ENCODE peak calls at places on chromosomes 5 and 9, in six cellular contexts. One of them, this sample, is unnamed.

GRCh38 chr5:53418844-53419243 is 61.6 kb upstream of the FST start:
- DNase-seq in CD4-positive, alpha-beta T cell: no peak
- DNase-seq in lung: no peak
- DNase-seq in tibial nerve: no peak
- DNase-seq in glutamatergic neuron: no peak
- DNase-seq in hepatocyte: no peak
- DNase-seq in this sample: no peak

GRCh38 chr5:163434410-163434866 is 3.0 kb upstream of the CCNG1 start:
- DNase-seq in tibial nerve: no peak
- DNase-seq in CD4-positive, alpha-beta T cell: no peak
- DNase-seq in glutamatergic neuron: no peak
- DNase-seq in hepatocyte: peak; percentile 64
- DNase-seq in lung: no peak
- DNase-seq in this sample: no peak

GRCh38 chr5:142669479-142669878 is 16.4 kb downstream of the FGF1 start:
- DNase-seq in tibial nerve: no peak
- DNase-seq in glutamatergic neuron: peak; percentile 43
- DNase-seq in lung: no peak
- DNase-seq in CD4-positive, alpha-beta T cell: no peak
- DNase-seq in hepatocyte: no peak
- DNase-seq in this sample: no peak

GRCh38 chr5:1517838-1518237 is 5.9 kb downstream of the LPCAT1 start:
- DNase-seq in glutamatergic neuron: peak; percentile 12
- DNase-seq in lung: peak; percentile 28
- DNase-seq in hepatocyte: no peak
- DNase-seq in tibial nerve: peak; percentile 11
- DNase-seq in CD4-positive, alpha-beta T cell: no peak
- DNase-seq in this sample: no peak

GRCh38 chr5:7422719-7423118 is 26.8 kb downstream of the ADCY2 start:
- DNase-seq in tibial nerve: no peak
- DNase-seq in glutamatergic neuron: no peak
- DNase-seq in hepatocyte: no peak
- DNase-seq in lung: no peak
- DNase-seq in CD4-positive, alpha-beta T cell: no peak
- DNase-seq in this sample: no peak

GRCh38 chr9:4180907-4181605 is 118.8 kb downstream of the GLIS3 start:
- DNase-seq in CD4-positive, alpha-beta T cell: no peak
- DNase-seq in hepatocyte: no peak
- DNase-seq in tibial nerve: no peak
- DNase-seq in glutamatergic neuron: no peak
- DNase-seq in lung: no peak
- DNase-seq in this sample: no peak

GRCh38 chr5:43061352-43061751 is 21.2 kb upstream of the ANXA2R start:
- DNase-seq in hepatocyte: no peak
- DNase-seq in lung: no peak
- DNase-seq in glutamatergic neuron: no peak
- DNase-seq in tibial nerve: no peak
- DNase-seq in CD4-positive, alpha-beta T cell: no peak
- DNase-seq in this sample: no peak

GRCh38 chr5:53434566-53434965 is 45.9 kb upstream of the FST start:
- DNase-seq in glutamatergic neuron: no peak
- DNase-seq in lung: no peak
- DNase-seq in hepatocyte: no peak
- DNase-seq in CD4-positive, alpha-beta T cell: no peak
- DNase-seq in tibial nerve: no peak
- DNase-seq in this sample: no peak

GRCh38 chr5:11139471-11139870 is 378.4 kb upstream of the DAP start:
- DNase-seq in CD4-positive, alpha-beta T cell: no peak
- DNase-seq in lung: no peak
- DNase-seq in hepatocyte: no peak
- DNase-seq in glutamatergic neuron: no peak
- DNase-seq in tibial nerve: no peak
- DNase-seq in this sample: no peak

GRCh38 chr9:6757988-6758417 is 230 bp downstream of the KDM4C start:
- DNase-seq in hepatocyte: no peak
- DNase-seq in CD4-positive, alpha-beta T cell: no peak
- DNase-seq in glutamatergic neuron: peak; percentile 97
- DNase-seq in tibial nerve: no peak
- DNase-seq in lung: no peak
- DNase-seq in this sample: peak; percentile 94

GRCh38 chr9:131180454-131180853 is 55.1 kb downstream of the NUP214 start:
- DNase-seq in lung: no peak
- DNase-seq in CD4-positive, alpha-beta T cell: no peak
- DNase-seq in tibial nerve: no peak
- DNase-seq in glutamatergic neuron: no peak
- DNase-seq in hepatocyte: peak; percentile 28
- DNase-seq in this sample: no peak

GRCh38 chr9:68552700-68553099 is 12.0 kb upstream of the TMEM252 start:
- DNase-seq in lung: no peak
- DNase-seq in hepatocyte: peak; percentile 60
- DNase-seq in CD4-positive, alpha-beta T cell: no peak
- DNase-seq in tibial nerve: no peak
- DNase-seq in glutamatergic neuron: no peak
- DNase-seq in this sample: no peak

GRCh38 chr5:146219243-146219642 is 15.8 kb downstream of the RBM27 start:
- DNase-seq in lung: no peak
- DNase-seq in tibial nerve: no peak
- DNase-seq in hepatocyte: no peak
- DNase-seq in glutamatergic neuron: no peak
- DNase-seq in CD4-positive, alpha-beta T cell: no peak
- DNase-seq in this sample: no peak

GRCh38 chr9:116860509-116861120 is 173.5 kb downstream of the TRIM32 start:
- DNase-seq in tibial nerve: peak; percentile 36
- DNase-seq in lung: peak; percentile 60
- DNase-seq in hepatocyte: peak; percentile 84
- DNase-seq in CD4-positive, alpha-beta T cell: no peak
- DNase-seq in glutamatergic neuron: peak; percentile 82
- DNase-seq in this sample: peak; percentile 58

GRCh38 chr5:65800775-65801174 is 78.8 kb downstream of the NLN start:
- DNase-seq in lung: no peak
- DNase-seq in hepatocyte: no peak
- DNase-seq in glutamatergic neuron: no peak
- DNase-seq in CD4-positive, alpha-beta T cell: no peak
- DNase-seq in tibial nerve: no peak
- DNase-seq in this sample: no peak

GRCh38 chr9:14030350-14030823 is 283.6 kb downstream of the NFIB start:
- DNase-seq in lung: no peak
- DNase-seq in hepatocyte: peak; percentile 75
- DNase-seq in tibial nerve: no peak
- DNase-seq in CD4-positive, alpha-beta T cell: no peak
- DNase-seq in glutamatergic neuron: no peak
- DNase-seq in this sample: no peak

GRCh38 chr5:108556414-108556813 is 174.5 kb upstream of the FBXL17 start:
- DNase-seq in lung: no peak
- DNase-seq in CD4-positive, alpha-beta T cell: no peak
- DNase-seq in tibial nerve: no peak
- DNase-seq in hepatocyte: no peak
- DNase-seq in glutamatergic neuron: no peak
- DNase-seq in this sample: no peak

GRCh38 chr9:6408320-6408719 is 4.7 kb upstream of the UHRF2 start:
- DNase-seq in tibial nerve: no peak
- DNase-seq in CD4-positive, alpha-beta T cell: no peak
- DNase-seq in hepatocyte: no peak
- DNase-seq in lung: no peak
- DNase-seq in glutamatergic neuron: no peak
- DNase-seq in this sample: no peak

GRCh38 chr5:66863343-66864170 is 267.4 kb downstream of the MAST4 start:
- DNase-seq in CD4-positive, alpha-beta T cell: no peak
- DNase-seq in hepatocyte: no peak
- DNase-seq in lung: no peak
- DNase-seq in glutamatergic neuron: no peak
- DNase-seq in tibial nerve: no peak
- DNase-seq in this sample: no peak

GRCh38 chr5:132773114-132773513 is 3.9 kb downstream of the SEPTIN8 start:
- DNase-seq in tibial nerve: no peak
- DNase-seq in CD4-positive, alpha-beta T cell: no peak
- DNase-seq in hepatocyte: no peak
- DNase-seq in glutamatergic neuron: no peak
- DNase-seq in lung: no peak
- DNase-seq in this sample: no peak

GRCh38 chr9:92661761-92662160 is 8.2 kb downstream of the IPPK start:
- DNase-seq in glutamatergic neuron: no peak
- DNase-seq in lung: no peak
- DNase-seq in tibial nerve: no peak
- DNase-seq in hepatocyte: no peak
- DNase-seq in CD4-positive, alpha-beta T cell: no peak
- DNase-seq in this sample: no peak

GRCh38 chr5:40679998-40680681 is 425 bp downstream of the PTGER4 start:
- DNase-seq in tibial nerve: no peak
- DNase-seq in CD4-positive, alpha-beta T cell: no peak
- DNase-seq in lung: peak; percentile 33
- DNase-seq in hepatocyte: no peak
- DNase-seq in glutamatergic neuron: no peak
- DNase-seq in this sample: peak; percentile 10

GRCh38 chr9:129436751-129437625 is 183.9 kb downstream of the C9orf50 start:
- DNase-seq in tibial nerve: no peak
- DNase-seq in CD4-positive, alpha-beta T cell: peak; percentile 31
- DNase-seq in glutamatergic neuron: peak; percentile 67
- DNase-seq in lung: no peak
- DNase-seq in hepatocyte: peak; percentile 90
- DNase-seq in this sample: no peak

GRCh38 chr5:17951392-17952169 is 317.3 kb downstream of the TAF11L14 start:
- DNase-seq in hepatocyte: peak; percentile 16
- DNase-seq in lung: no peak
- DNase-seq in glutamatergic neuron: peak; percentile 23
- DNase-seq in CD4-positive, alpha-beta T cell: no peak
- DNase-seq in tibial nerve: no peak
- DNase-seq in this sample: no peak
- TF ChIP-seq CTCF in hepatocyte: peak; percentile 6
- TF ChIP-seq CTCF in lung: no peak
- TF ChIP-seq CTCF in glutamatergic neuron: no peak
- TF ChIP-seq CTCF in CD4-positive, alpha-beta T cell: no peak
- TF ChIP-seq CTCF in tibial nerve: no peak
- TF ChIP-seq CTCF in this sample: peak; percentile 44

GRCh38 chr5:55692106-55692417 is 20.1 kb downstream of the SLC38A9 start:
- DNase-seq in hepatocyte: no peak
- DNase-seq in CD4-positive, alpha-beta T cell: no peak
- DNase-seq in glutamatergic neuron: no peak
- DNase-seq in lung: no peak
- DNase-seq in tibial nerve: no peak
- DNase-seq in this sample: no peak
- TF ChIP-seq CTCF in hepatocyte: no peak
- TF ChIP-seq CTCF in CD4-positive, alpha-beta T cell: peak; percentile 40
- TF ChIP-seq CTCF in glutamatergic neuron: peak; percentile 51
- TF ChIP-seq CTCF in lung: no peak
- TF ChIP-seq CTCF in tibial nerve: no peak
- TF ChIP-seq CTCF in this sample: no peak

DNA sequence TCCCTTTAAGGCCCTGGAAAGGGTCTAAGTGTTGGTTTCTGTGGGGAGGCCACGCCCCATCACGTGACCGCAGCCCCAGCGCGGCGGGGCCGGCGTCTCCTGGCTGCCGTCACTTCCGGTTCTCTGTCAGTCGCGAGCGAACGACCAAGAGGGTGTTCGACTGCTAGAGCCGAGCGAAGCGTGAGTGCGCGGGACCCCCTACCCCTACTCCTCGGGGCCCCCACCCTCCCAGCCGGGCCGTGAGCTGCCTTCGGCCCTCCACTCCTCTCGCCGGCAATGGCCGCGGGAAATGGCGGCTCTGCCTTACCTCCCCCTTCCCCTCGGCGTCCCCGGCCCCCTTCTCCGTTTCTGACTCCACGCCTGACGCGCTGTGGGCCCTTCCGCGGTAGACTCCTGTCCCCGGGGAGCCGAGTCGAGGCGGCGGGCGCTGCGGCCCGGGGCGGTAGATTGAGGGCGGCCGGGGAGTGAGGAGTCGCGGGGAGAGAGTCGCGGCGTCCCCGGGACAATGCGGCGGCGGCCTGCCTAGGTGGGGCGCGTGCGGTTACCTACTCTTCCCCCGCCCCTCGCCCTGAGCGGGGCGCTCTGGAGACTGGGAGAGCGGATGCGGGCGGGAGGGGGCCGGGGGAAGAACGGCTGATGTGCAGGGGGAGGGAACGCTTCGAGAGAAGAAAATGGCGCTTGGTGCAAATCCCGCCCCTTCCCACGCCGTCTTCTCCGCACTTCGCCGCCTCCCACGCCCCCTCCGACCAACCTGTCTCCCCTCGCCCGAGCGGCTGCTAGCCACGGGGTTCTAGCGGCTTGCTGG is at the start of gene SUB1:
- DNase-seq in CD4-positive, alpha-beta T cell: peak; percentile 91
- DNase-seq in tibial nerve: peak; percentile 91
- DNase-seq in hepatocyte: peak; percentile 97
- DNase-seq in glutamatergic neuron: peak; percentile 89
- DNase-seq in lung: peak; percentile 94
- DNase-seq in this sample: peak; percentile 85
- TF ChIP-seq CTCF in CD4-positive, alpha-beta T cell: no peak
- TF ChIP-seq CTCF in tibial nerve: no peak
- TF ChIP-seq CTCF in hepatocyte: peak; percentile 20
- TF ChIP-seq CTCF in glutamatergic neuron: no peak
- TF ChIP-seq CTCF in lung: no peak
- TF ChIP-seq CTCF in this sample: no peak

GRCh38 chr9:99351647-99352046 is 129.6 kb downstream of the SEC61B start:
- DNase-seq in glutamatergic neuron: no peak
- DNase-seq in CD4-positive, alpha-beta T cell: no peak
- DNase-seq in lung: no peak
- DNase-seq in tibial nerve: no peak
- DNase-seq in hepatocyte: no peak
- DNase-seq in this sample: no peak
- TF ChIP-seq CTCF in glutamatergic neuron: no peak
- TF ChIP-seq CTCF in CD4-positive, alpha-beta T cell: no peak
- TF ChIP-seq CTCF in lung: no peak
- TF ChIP-seq CTCF in tibial nerve: no peak
- TF ChIP-seq CTCF in hepatocyte: no peak
- TF ChIP-seq CTCF in this sample: no peak

DNA sequence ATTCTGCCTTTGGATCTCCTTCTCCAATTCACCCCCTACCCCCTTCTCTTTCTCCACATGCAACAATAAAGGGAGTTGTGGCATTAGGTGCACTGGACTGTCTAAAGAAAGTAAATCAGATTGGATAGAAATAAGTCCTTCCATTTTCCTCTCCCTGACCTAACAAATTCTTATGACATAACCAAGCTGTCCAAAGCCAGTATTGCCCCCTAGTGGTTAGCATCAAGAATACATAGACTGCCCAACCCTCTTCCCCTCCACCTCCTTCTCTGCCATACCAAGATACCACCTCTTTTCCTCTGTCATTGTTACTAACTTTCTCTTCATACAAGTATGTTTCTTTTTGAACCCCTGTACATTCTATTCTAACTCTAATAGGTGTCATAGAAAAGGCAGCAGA is 45.7 kb downstream of the PPARGC1B start:
- DNase-seq in lung: no peak
- DNase-seq in glutamatergic neuron: no peak
- DNase-seq in CD4-positive, alpha-beta T cell: no peak
- DNase-seq in hepatocyte: peak; percentile 46
- DNase-seq in tibial nerve: no peak
- DNase-seq in this sample: no peak
- TF ChIP-seq CTCF in lung: no peak
- TF ChIP-seq CTCF in glutamatergic neuron: peak; percentile 65
- TF ChIP-seq CTCF in CD4-positive, alpha-beta T cell: peak; percentile 15
- TF ChIP-seq CTCF in hepatocyte: peak; percentile 43
- TF ChIP-seq CTCF in tibial nerve: no peak
- TF ChIP-seq CTCF in this sample: peak; percentile 63